ENCODE peak calls at places on chromosomes 5 and 9, in four cellular contexts. One of them, this sample, is unnamed.

GRCh38 chr9:107999890-108000289 is 510.3 kb upstream of the KLF4 start:
- DNase-seq in A549: no peak
- DNase-seq in sigmoid colon: no peak
- DNase-seq in psoas muscle: no peak
- DNase-seq in this sample: no peak

GRCh38 chr9:88312517-88313103 is 75.6 kb upstream of the SPIN1 start:
- DNase-seq in A549: no peak
- DNase-seq in sigmoid colon: peak; percentile 9
- DNase-seq in psoas muscle: no peak
- DNase-seq in this sample: no peak

GRCh38 chr5:124124711-124125229 is 612.8 kb downstream of the CSNK1G3 start:
- DNase-seq in A549: no peak
- DNase-seq in sigmoid colon: no peak
- DNase-seq in psoas muscle: no peak
- DNase-seq in this sample: peak; percentile 1

GRCh38 chr5:9156282-9156681 is 389.6 kb downstream of the SEMA5A start:
- DNase-seq in A549: peak; percentile 5
- DNase-seq in sigmoid colon: no peak
- DNase-seq in psoas muscle: peak; percentile 27
- DNase-seq in this sample: peak; percentile 10

GRCh38 chr9:128280084-128280622 is 4.1 kb downstream of the SWI5 start:
- DNase-seq in A549: no peak
- DNase-seq in sigmoid colon: no peak
- DNase-seq in psoas muscle: no peak
- DNase-seq in this sample: no peak

GRCh38 chr5:39570418-39571027 is 145.7 kb upstream of the DAB2 start:
- DNase-seq in A549: peak; percentile 50
- DNase-seq in sigmoid colon: no peak
- DNase-seq in psoas muscle: no peak
- DNase-seq in this sample: peak; percentile 60

GRCh38 chr5:159800131-159800830 is 116.0 kb upstream of the ADRA1B start:
- DNase-seq in A549: no peak
- DNase-seq in sigmoid colon: no peak
- DNase-seq in psoas muscle: no peak
- DNase-seq in this sample: no peak

GRCh38 chr9:73059304-73059703 is 92.4 kb upstream of the ANXA1 start:
- DNase-seq in A549: no peak
- DNase-seq in sigmoid colon: no peak
- DNase-seq in psoas muscle: no peak
- DNase-seq in this sample: no peak

GRCh38 chr5:132081458-132081857 is 7.9 kb downstream of the CSF2 start:
- DNase-seq in A549: no peak
- DNase-seq in sigmoid colon: no peak
- DNase-seq in psoas muscle: no peak
- DNase-seq in this sample: no peak

GRCh38 chr5:74544811-74545210 is 95.7 kb downstream of the ENC1 start:
- DNase-seq in A549: no peak
- DNase-seq in sigmoid colon: no peak
- DNase-seq in psoas muscle: no peak
- DNase-seq in this sample: no peak

GRCh38 chr9:101332362-101332761 is 52.4 kb downstream of the BAAT start:
- DNase-seq in A549: no peak
- DNase-seq in sigmoid colon: no peak
- DNase-seq in psoas muscle: no peak
- DNase-seq in this sample: no peak

GRCh38 chr5:6837519-6838110 is 124.4 kb downstream of the TENT4A start:
- DNase-seq in A549: peak; percentile 8
- DNase-seq in sigmoid colon: no peak
- DNase-seq in psoas muscle: no peak
- DNase-seq in this sample: peak; percentile 20

GRCh38 chr9:68530618-68531017 is 10.1 kb downstream of the TMEM252 start:
- DNase-seq in A549: peak; percentile 18
- DNase-seq in sigmoid colon: peak; percentile 87
- DNase-seq in psoas muscle: peak; percentile 50
- DNase-seq in this sample: no peak

GRCh38 chr5:55597014-55597981 is 62.5 kb upstream of the PLPP1 start:
- DNase-seq in A549: peak; percentile 80
- DNase-seq in sigmoid colon: peak; percentile 91
- DNase-seq in psoas muscle: peak; percentile 65
- DNase-seq in this sample: peak; percentile 37

GRCh38 chr9:21096172-21096900 is 18.6 kb upstream of the IFNB1 start:
- DNase-seq in A549: no peak
- DNase-seq in sigmoid colon: no peak
- DNase-seq in psoas muscle: no peak
- DNase-seq in this sample: no peak

GRCh38 chr9:116100711-116101111 is 52.9 kb upstream of the PAPPA start:
- DNase-seq in A549: no peak
- DNase-seq in sigmoid colon: no peak
- DNase-seq in psoas muscle: no peak
- DNase-seq in this sample: no peak
- H3K4me1 ChIP-seq in A549: peaks cover 30% of the 10 kb centered on the region
- H3K4me1 ChIP-seq in sigmoid colon: no peaks in the 10 kb centered on the region
- H3K4me1 ChIP-seq in psoas muscle: no peaks in the 10 kb centered on the region
- H3K4me1 ChIP-seq in this sample: peaks cover 24% of the 10 kb centered on the region

GRCh38 chr5:77326142-77326541 is 115.7 kb downstream of the PDE8B start:
- DNase-seq in A549: no peak
- DNase-seq in sigmoid colon: no peak
- DNase-seq in psoas muscle: no peak
- DNase-seq in this sample: no peak
- H3K4me1 ChIP-seq in A549: no peaks in the 10 kb centered on the region
- H3K4me1 ChIP-seq in sigmoid colon: peaks cover 35% of the 10 kb centered on the region
- H3K4me1 ChIP-seq in psoas muscle: no peaks in the 10 kb centered on the region
- H3K4me1 ChIP-seq in this sample: no peaks in the 10 kb centered on the region

DNA sequence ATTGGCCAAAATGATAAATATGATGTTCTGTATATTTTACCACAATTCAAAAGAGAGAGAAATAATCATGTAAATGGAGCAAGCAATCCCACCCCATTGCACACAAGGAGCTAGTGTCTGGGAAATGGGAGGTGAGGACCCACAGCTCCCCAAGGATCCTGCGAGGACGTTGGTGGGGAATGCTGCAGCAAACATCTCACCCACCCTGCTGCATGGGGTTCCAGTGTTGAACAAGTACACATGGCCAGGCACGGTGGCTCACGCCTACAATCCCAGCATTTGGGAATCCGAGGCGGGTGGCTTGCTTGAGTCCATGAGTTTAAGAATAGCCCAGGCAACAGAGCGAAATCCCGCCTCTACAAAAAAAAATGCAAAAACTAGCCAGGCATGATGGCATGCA is 29.0 kb downstream of the STK10 start:
- DNase-seq in A549: no peak
- DNase-seq in sigmoid colon: no peak
- DNase-seq in psoas muscle: no peak
- DNase-seq in this sample: no peak
- H3K4me1 ChIP-seq in A549: no peaks in the 10 kb centered on the region
- H3K4me1 ChIP-seq in sigmoid colon: peaks cover 5% of the 10 kb centered on the region
- H3K4me1 ChIP-seq in psoas muscle: peaks cover 8% of the 10 kb centered on the region
- H3K4me1 ChIP-seq in this sample: peaks cover 7% of the 10 kb centered on the region

GRCh38 chr5:115855959-115856358 is 14.2 kb downstream of the AP3S1 start:
- DNase-seq in A549: no peak
- DNase-seq in sigmoid colon: no peak
- DNase-seq in psoas muscle: no peak
- DNase-seq in this sample: no peak
- H3K4me1 ChIP-seq in A549: peaks cover 32% of the 10 kb centered on the region
- H3K4me1 ChIP-seq in sigmoid colon: peaks cover 47% of the 10 kb centered on the region
- H3K4me1 ChIP-seq in psoas muscle: peaks cover 51% of the 10 kb centered on the region
- H3K4me1 ChIP-seq in this sample: peaks cover 4% of the 10 kb centered on the region

DNA sequence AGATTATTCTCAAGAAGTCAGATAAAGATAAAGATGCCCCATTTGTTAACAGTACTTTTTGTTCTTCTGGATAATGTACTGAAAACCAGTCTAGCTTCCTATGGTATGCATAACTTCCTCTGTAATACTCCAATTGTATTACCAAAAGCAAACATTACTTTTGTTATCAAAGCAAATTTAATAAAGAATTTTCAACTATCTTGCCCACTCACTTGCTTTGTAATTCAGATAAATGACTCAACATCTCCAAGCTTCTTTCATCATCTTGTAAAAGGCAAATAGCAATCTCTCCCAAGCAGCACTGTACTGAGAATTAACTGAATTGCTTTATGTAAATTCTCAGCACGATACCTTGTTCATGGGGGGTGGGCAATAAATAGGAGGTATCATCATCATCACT is 98.3 kb downstream of the NFIB start:
- DNase-seq in A549: peak; percentile 37
- DNase-seq in sigmoid colon: no peak
- DNase-seq in psoas muscle: no peak
- DNase-seq in this sample: no peak
- H3K4me1 ChIP-seq in A549: peaks cover 97% of the 10 kb centered on the region
- H3K4me1 ChIP-seq in sigmoid colon: peaks cover 79% of the 10 kb centered on the region
- H3K4me1 ChIP-seq in psoas muscle: peaks cover 68% of the 10 kb centered on the region
- H3K4me1 ChIP-seq in this sample: peaks cover 2% of the 10 kb centered on the region

DNA sequence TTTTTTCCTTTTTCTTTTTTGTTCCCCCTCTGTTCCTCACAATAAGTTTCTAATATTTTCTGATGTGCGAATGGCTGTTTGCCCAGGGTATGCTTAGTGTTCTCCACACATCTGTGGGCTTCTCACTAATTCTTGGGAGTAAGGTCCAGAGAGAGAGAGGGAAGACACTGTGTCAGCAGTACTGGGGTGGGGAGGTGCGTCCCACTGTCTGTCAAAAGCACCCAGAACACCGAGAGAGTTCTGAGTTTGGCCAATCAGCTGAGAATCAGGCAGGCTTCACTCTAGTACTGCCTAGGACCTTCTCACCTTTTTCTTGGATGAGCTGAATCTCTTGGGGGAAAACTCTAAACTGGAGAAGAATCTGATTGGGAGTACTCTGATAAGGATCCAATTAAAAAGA is 61.8 kb downstream of the ELL2 start:
- DNase-seq in A549: no peak
- DNase-seq in sigmoid colon: no peak
- DNase-seq in psoas muscle: no peak
- DNase-seq in this sample: no peak
- H3K4me1 ChIP-seq in A549: peaks cover 10% of the 10 kb centered on the region
- H3K4me1 ChIP-seq in sigmoid colon: peaks cover 18% of the 10 kb centered on the region
- H3K4me1 ChIP-seq in psoas muscle: peaks cover 17% of the 10 kb centered on the region
- H3K4me1 ChIP-seq in this sample: no peaks in the 10 kb centered on the region

DNA sequence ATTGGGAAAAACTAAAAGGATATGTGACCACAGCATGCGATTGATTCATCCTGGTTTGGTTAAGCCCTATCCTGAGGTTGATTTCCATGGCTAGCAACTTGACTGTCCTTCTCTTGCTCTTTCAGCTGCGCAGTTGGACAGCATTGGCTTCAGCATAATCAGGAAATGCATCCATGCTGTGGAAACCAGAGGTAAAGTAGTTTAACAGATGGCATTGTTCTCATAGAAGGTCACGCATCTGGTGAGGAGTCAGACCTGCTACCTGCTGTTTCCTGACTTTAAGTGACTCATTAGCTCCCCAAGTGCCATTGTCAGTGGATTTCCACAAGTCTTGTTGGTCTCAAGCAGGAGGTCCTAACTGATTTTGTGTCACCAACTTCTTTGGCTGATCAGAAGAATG is 266.9 kb downstream of the ARHGAP26 start:
- DNase-seq in A549: no peak
- DNase-seq in sigmoid colon: no peak
- DNase-seq in psoas muscle: no peak
- DNase-seq in this sample: no peak
- H3K4me1 ChIP-seq in A549: peaks cover 5% of the 10 kb centered on the region
- H3K4me1 ChIP-seq in sigmoid colon: peaks cover 7% of the 10 kb centered on the region
- H3K4me1 ChIP-seq in psoas muscle: peaks cover 42% of the 10 kb centered on the region
- H3K4me1 ChIP-seq in this sample: peaks cover 41% of the 10 kb centered on the region

DNA sequence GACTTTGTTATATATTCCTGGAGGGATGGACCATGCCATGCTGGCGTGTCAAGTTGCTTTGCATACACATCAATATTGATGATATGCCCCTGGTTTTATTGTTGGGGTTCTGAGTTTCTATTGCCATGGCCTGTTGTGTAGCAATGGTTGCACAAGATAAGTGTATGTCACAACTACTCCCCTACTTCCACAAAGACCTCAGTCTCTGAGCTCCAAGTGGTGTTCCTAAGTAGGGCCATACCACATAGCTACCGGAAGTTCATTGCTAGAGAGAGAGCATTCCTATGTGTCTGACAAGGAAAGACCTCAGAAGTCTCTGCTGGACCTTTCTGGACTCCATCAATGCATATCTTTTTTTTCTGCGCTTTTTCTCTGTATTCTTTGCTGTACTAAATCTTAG is 19.7 kb downstream of the TXNDC8 start:
- DNase-seq in A549: no peak
- DNase-seq in sigmoid colon: no peak
- DNase-seq in psoas muscle: no peak
- DNase-seq in this sample: no peak
- H3K4me1 ChIP-seq in A549: no peaks in the 10 kb centered on the region
- H3K4me1 ChIP-seq in sigmoid colon: no peaks in the 10 kb centered on the region
- H3K4me1 ChIP-seq in psoas muscle: no peaks in the 10 kb centered on the region
- H3K4me1 ChIP-seq in this sample: no peaks in the 10 kb centered on the region